ENCODE peak calls at places on chromosomes 13 and 19, in six cellular contexts. One of them, this sample, is unnamed.

GRCh38 chr13:48783181-48783630 is 129.5 kb downstream of the CYSLTR2 start:
- DNase-seq in activated effector memory CD4-positive, alpha-beta T cell treated with Interleukin-2 at 50 U/mL for 16 hours: no peak
- DNase-seq in M059J: peak
- DNase-seq in EL: peak
- DNase-seq in CD8-positive, alpha-beta T cell: no peak
- DNase-seq in psoas muscle: peak
- DNase-seq in this sample: no peak

GRCh38 chr19:54465367-54466109 is 2.0 kb upstream of the LENG9 start:
- DNase-seq in activated effector memory CD4-positive, alpha-beta T cell treated with Interleukin-2 at 50 U/mL for 16 hours: no peak
- DNase-seq in M059J: no peak
- DNase-seq in EL: no peak
- DNase-seq in CD8-positive, alpha-beta T cell: no peak
- DNase-seq in psoas muscle: peak
- DNase-seq in this sample: no peak

GRCh38 chr19:8332976-8333770 is 9.9 kb downstream of the KANK3 start:
- DNase-seq in activated effector memory CD4-positive, alpha-beta T cell treated with Interleukin-2 at 50 U/mL for 16 hours: no peak
- DNase-seq in M059J: no peak
- DNase-seq in EL: no peak
- DNase-seq in CD8-positive, alpha-beta T cell: no peak
- DNase-seq in psoas muscle: peak
- DNase-seq in this sample: no peak

GRCh38 chr19:56105090-56105701 is 15.9 kb downstream of the ZNF787 start:
- DNase-seq in activated effector memory CD4-positive, alpha-beta T cell treated with Interleukin-2 at 50 U/mL for 16 hours: no peak
- DNase-seq in M059J: no peak
- DNase-seq in EL: no peak
- DNase-seq in CD8-positive, alpha-beta T cell: peak
- DNase-seq in psoas muscle: peak
- DNase-seq in this sample: peak

GRCh38 chr13:26508885-26509284 is 48.6 kb upstream of the WASF3 start:
- DNase-seq in activated effector memory CD4-positive, alpha-beta T cell treated with Interleukin-2 at 50 U/mL for 16 hours: no peak
- DNase-seq in M059J: peak
- DNase-seq in EL: peak
- DNase-seq in CD8-positive, alpha-beta T cell: no peak
- DNase-seq in psoas muscle: peak
- DNase-seq in this sample: no peak

GRCh38 chr13:71171740-71172139 is 695.3 kb downstream of the DACH1 start:
- DNase-seq in activated effector memory CD4-positive, alpha-beta T cell treated with Interleukin-2 at 50 U/mL for 16 hours: no peak
- DNase-seq in M059J: no peak
- DNase-seq in EL: no peak
- DNase-seq in CD8-positive, alpha-beta T cell: no peak
- DNase-seq in psoas muscle: no peak
- DNase-seq in this sample: no peak

GRCh38 chr19:46972301-46972700 is 47.3 kb upstream of the NPAS1 start:
- DNase-seq in activated effector memory CD4-positive, alpha-beta T cell treated with Interleukin-2 at 50 U/mL for 16 hours: no peak
- DNase-seq in M059J: no peak
- DNase-seq in EL: no peak
- DNase-seq in CD8-positive, alpha-beta T cell: no peak
- DNase-seq in psoas muscle: peak
- DNase-seq in this sample: no peak

GRCh38 chr19:18274776-18275356 is 614 bp upstream of the IQCN start:
- DNase-seq in activated effector memory CD4-positive, alpha-beta T cell treated with Interleukin-2 at 50 U/mL for 16 hours: no peak
- DNase-seq in M059J: peak
- DNase-seq in EL: peak
- DNase-seq in CD8-positive, alpha-beta T cell: peak
- DNase-seq in psoas muscle: peak
- DNase-seq in this sample: peak

GRCh38 chr19:21143846-21144245 is 2.0 kb downstream of the ZNF431 start:
- DNase-seq in activated effector memory CD4-positive, alpha-beta T cell treated with Interleukin-2 at 50 U/mL for 16 hours: no peak
- DNase-seq in M059J: no peak
- DNase-seq in EL: peak
- DNase-seq in CD8-positive, alpha-beta T cell: no peak
- DNase-seq in psoas muscle: no peak
- DNase-seq in this sample: no peak

GRCh38 chr13:59790626-59791025 is 373.1 kb downstream of the DIAPH3 start:
- DNase-seq in activated effector memory CD4-positive, alpha-beta T cell treated with Interleukin-2 at 50 U/mL for 16 hours: no peak
- DNase-seq in M059J: no peak
- DNase-seq in EL: no peak
- DNase-seq in CD8-positive, alpha-beta T cell: no peak
- DNase-seq in psoas muscle: no peak
- DNase-seq in this sample: no peak

GRCh38 chr13:95536629-95537241 is 15.8 kb upstream of the CLDN10 start:
- DNase-seq in activated effector memory CD4-positive, alpha-beta T cell treated with Interleukin-2 at 50 U/mL for 16 hours: no peak
- DNase-seq in M059J: peak
- DNase-seq in EL: peak
- DNase-seq in CD8-positive, alpha-beta T cell: no peak
- DNase-seq in psoas muscle: no peak
- DNase-seq in this sample: no peak

GRCh38 chr13:109400192-109400591 is 386.2 kb downstream of the IRS2 start:
- DNase-seq in activated effector memory CD4-positive, alpha-beta T cell treated with Interleukin-2 at 50 U/mL for 16 hours: no peak
- DNase-seq in M059J: no peak
- DNase-seq in EL: no peak
- DNase-seq in CD8-positive, alpha-beta T cell: no peak
- DNase-seq in psoas muscle: no peak
- DNase-seq in this sample: no peak

GRCh38 chr13:39776439-39776838 is 121.0 kb downstream of the COG6 start:
- DNase-seq in activated effector memory CD4-positive, alpha-beta T cell treated with Interleukin-2 at 50 U/mL for 16 hours: no peak
- DNase-seq in M059J: peak
- DNase-seq in EL: peak
- DNase-seq in CD8-positive, alpha-beta T cell: no peak
- DNase-seq in psoas muscle: no peak
- DNase-seq in this sample: no peak

GRCh38 chr19:32817913-32818476 is 51.6 kb downstream of the SLC7A9 start:
- DNase-seq in activated effector memory CD4-positive, alpha-beta T cell treated with Interleukin-2 at 50 U/mL for 16 hours: no peak
- DNase-seq in M059J: no peak
- DNase-seq in EL: no peak
- DNase-seq in CD8-positive, alpha-beta T cell: no peak
- DNase-seq in psoas muscle: no peak
- DNase-seq in this sample: no peak

GRCh38 chr13:44420376-44421220 is 47.0 kb downstream of the SERP2 start:
- DNase-seq in activated effector memory CD4-positive, alpha-beta T cell treated with Interleukin-2 at 50 U/mL for 16 hours: no peak
- DNase-seq in M059J: no peak
- DNase-seq in EL: no peak
- DNase-seq in CD8-positive, alpha-beta T cell: no peak
- DNase-seq in psoas muscle: no peak
- DNase-seq in this sample: peak

GRCh38 chr13:101181076-101181685 is 235.1 kb downstream of the NALCN start:
- DNase-seq in activated effector memory CD4-positive, alpha-beta T cell treated with Interleukin-2 at 50 U/mL for 16 hours: no peak
- DNase-seq in M059J: peak
- DNase-seq in EL: peak
- DNase-seq in CD8-positive, alpha-beta T cell: no peak
- DNase-seq in psoas muscle: no peak
- DNase-seq in this sample: no peak

GRCh38 chr13:51585696-51586095 is 1.4 kb downstream of the WDFY2 start:
- DNase-seq in activated effector memory CD4-positive, alpha-beta T cell treated with Interleukin-2 at 50 U/mL for 16 hours: no peak
- DNase-seq in M059J: peak
- DNase-seq in EL: peak
- DNase-seq in CD8-positive, alpha-beta T cell: no peak
- DNase-seq in psoas muscle: no peak
- DNase-seq in this sample: no peak

GRCh38 chr19:33828266-33829075 is 31.8 kb downstream of the KCTD15 start:
- DNase-seq in activated effector memory CD4-positive, alpha-beta T cell treated with Interleukin-2 at 50 U/mL for 16 hours: no peak
- DNase-seq in M059J: no peak
- DNase-seq in EL: no peak
- DNase-seq in CD8-positive, alpha-beta T cell: no peak
- DNase-seq in psoas muscle: peak
- DNase-seq in this sample: no peak

GRCh38 chr13:97058417-97058816 is 64.1 kb upstream of the OXGR1 start:
- DNase-seq in activated effector memory CD4-positive, alpha-beta T cell treated with Interleukin-2 at 50 U/mL for 16 hours: no peak
- DNase-seq in M059J: no peak
- DNase-seq in EL: no peak
- DNase-seq in CD8-positive, alpha-beta T cell: no peak
- DNase-seq in psoas muscle: no peak
- DNase-seq in this sample: no peak

GRCh38 chr13:95660981-95661581 is 15.9 kb upstream of the DNAJC3 start:
- DNase-seq in activated effector memory CD4-positive, alpha-beta T cell treated with Interleukin-2 at 50 U/mL for 16 hours: no peak
- DNase-seq in M059J: peak
- DNase-seq in EL: peak
- DNase-seq in CD8-positive, alpha-beta T cell: no peak
- DNase-seq in psoas muscle: no peak
- DNase-seq in this sample: no peak

GRCh38 chr13:26440111-26440510 is 117.4 kb upstream of the WASF3 start:
- DNase-seq in activated effector memory CD4-positive, alpha-beta T cell treated with Interleukin-2 at 50 U/mL for 16 hours: no peak
- DNase-seq in M059J: no peak
- DNase-seq in EL: peak
- DNase-seq in CD8-positive, alpha-beta T cell: no peak
- DNase-seq in psoas muscle: no peak
- DNase-seq in this sample: no peak

GRCh38 chr19:49954933-49955332 is 6.0 kb downstream of the SIGLEC11 start:
- DNase-seq in activated effector memory CD4-positive, alpha-beta T cell treated with Interleukin-2 at 50 U/mL for 16 hours: no peak
- DNase-seq in M059J: no peak
- DNase-seq in EL: no peak
- DNase-seq in CD8-positive, alpha-beta T cell: no peak
- DNase-seq in psoas muscle: no peak
- DNase-seq in this sample: no peak

GRCh38 chr19:49374665-49375434 is 11.2 kb downstream of the DKKL1 start:
- DNase-seq in activated effector memory CD4-positive, alpha-beta T cell treated with Interleukin-2 at 50 U/mL for 16 hours: no peak
- DNase-seq in M059J: no peak
- DNase-seq in EL: no peak
- DNase-seq in CD8-positive, alpha-beta T cell: no peak
- DNase-seq in psoas muscle: no peak
- DNase-seq in this sample: no peak

GRCh38 chr19:47152205-47152604 is 21.6 kb downstream of the SAE1 start:
- DNase-seq in activated effector memory CD4-positive, alpha-beta T cell treated with Interleukin-2 at 50 U/mL for 16 hours: no peak
- DNase-seq in M059J: no peak
- DNase-seq in EL: no peak
- DNase-seq in CD8-positive, alpha-beta T cell: no peak
- DNase-seq in psoas muscle: no peak
- DNase-seq in this sample: no peak

GRCh38 chr13:93145199-93145598 is 81.4 kb upstream of the GPC6 start:
- DNase-seq in activated effector memory CD4-positive, alpha-beta T cell treated with Interleukin-2 at 50 U/mL for 16 hours: no peak
- DNase-seq in M059J: no peak
- DNase-seq in EL: no peak
- DNase-seq in CD8-positive, alpha-beta T cell: no peak
- DNase-seq in psoas muscle: no peak
- DNase-seq in this sample: no peak

GRCh38 chr13:79990048-79990447 is 350.9 kb downstream of the SPRY2 start:
- DNase-seq in activated effector memory CD4-positive, alpha-beta T cell treated with Interleukin-2 at 50 U/mL for 16 hours: no peak
- DNase-seq in M059J: peak
- DNase-seq in EL: no peak
- DNase-seq in CD8-positive, alpha-beta T cell: no peak
- DNase-seq in psoas muscle: no peak
- DNase-seq in this sample: no peak

GRCh38 chr19:1453525-1454371 is 3.8 kb downstream of the APC2 start:
- DNase-seq in activated effector memory CD4-positive, alpha-beta T cell treated with Interleukin-2 at 50 U/mL for 16 hours: no peak
- DNase-seq in M059J: peak
- DNase-seq in EL: peak
- DNase-seq in CD8-positive, alpha-beta T cell: no peak
- DNase-seq in psoas muscle: peak
- DNase-seq in this sample: no peak

GRCh38 chr13:26563713-26564112 is 6.2 kb downstream of the WASF3 start:
- DNase-seq in activated effector memory CD4-positive, alpha-beta T cell treated with Interleukin-2 at 50 U/mL for 16 hours: no peak
- DNase-seq in M059J: no peak
- DNase-seq in EL: no peak
- DNase-seq in CD8-positive, alpha-beta T cell: no peak
- DNase-seq in psoas muscle: no peak
- DNase-seq in this sample: no peak